ENCODE peak calls at places on chromosomes 11 and 22, in seven cellular contexts. G is GM13977; P is CD4-positive, alpha-beta T cell; W is activated CD4-positive, alpha-beta T cell treated with anti-CD3 and anti-CD28 coated beads, Interleukin-2, amount 10 ng/mL, durations not matched to agents 7 days and 5 days; D is AG09319; L is stimulated activated CD4-positive, alpha-beta T cell treated with anti-CD3 and anti-CD28 coated beads, Interleukin-4, amount 100 ng/mL, for 48 hours; Z is iris pigment epithelial cell. X is an unnamed sample.

GRCh38 chr11:90849278-90849677 is 626.4 kb upstream of the CHORDC1 start:
- DNase-seq in D (no peak), W (no peak), G (no peak), P (no peak), Z (no peak), L (no peak), X (no peak)

GRCh38 chr11:19979519-19979845 is 180.8 kb downstream of the DBX1 start:
- DNase-seq in P (no peak), D (no peak), L (no peak), G (peak), Z (no peak), W (no peak), X (no peak)

GRCh38 chr11:76315182-76315853 is 65.6 kb downstream of the THAP12 start:
- DNase-seq in G (no peak), W (no peak), D (no peak), Z (no peak), L (no peak), P (no peak), X (no peak)

GRCh38 chr11:130209128-130209932 is 49.7 kb downstream of the ST14 start:
- DNase-seq in Z (no peak), P (no peak), W (no peak), L (no peak), G (no peak), D (no peak), X (no peak)

GRCh38 chr11:112844530-112844929 is 116.7 kb upstream of the NCAM1 start:
- DNase-seq in L (no peak), W (no peak), P (no peak), Z (no peak), D (no peak), G (no peak), X (no peak)

GRCh38 chr11:115493488-115493887 is 10.7 kb downstream of the CADM1 start:
- DNase-seq in P (no peak), W (no peak), G (no peak), L (no peak), D (no peak), Z (no peak), X (no peak)

GRCh38 chr22:19195796-19196731 is 17.5 kb upstream of the SLC25A1 start:
- DNase-seq in P (no peak), L (no peak), W (no peak), D (no peak), G (no peak), Z (no peak), X (no peak)

GRCh38 chr11:737366-737765 is 9.9 kb upstream of the TALDO1 start:
- DNase-seq in L (no peak), P (no peak), Z (no peak), D (no peak), W (no peak), G (no peak), X (no peak)

GRCh38 chr11:8720376-8720775 is 37.8 kb downstream of the RPL27A start:
- DNase-seq in D (no peak), Z (no peak), G (no peak), P (no peak), L (no peak), W (no peak), X (no peak)

GRCh38 chr11:68988486-68988885 is 7.7 kb upstream of the MRGPRD start:
- DNase-seq in P (no peak), Z (no peak), W (no peak), D (no peak), G (no peak), L (no peak), X (no peak)

GRCh38 chr11:72378704-72379383 is 55.5 kb downstream of the CLPB start:
- DNase-seq in Z (peak), L (no peak), G (no peak), W (no peak), D (no peak), P (no peak), X (no peak)

GRCh38 chr22:21823740-21824438 is 43.6 kb downstream of the MAPK1 start:
- DNase-seq in G (no peak), D (no peak), P (no peak), L (no peak), W (no peak), Z (peak), X (no peak)

GRCh38 chr11:113876798-113877672 is 1.7 kb upstream of the USP28 start:
- DNase-seq in Z (no peak), G (no peak), W (no peak), D (no peak), P (no peak), L (no peak), X (no peak)

GRCh38 chr11:73376168-73376802 is at the start of gene RELT:
- DNase-seq in P (peak), G (peak), Z (peak), W (peak), D (peak), L (peak), X (peak)

GRCh38 chr11:115699733-115700132 is 195.5 kb upstream of the CADM1 start:
- DNase-seq in D (no peak), G (no peak), L (no peak), W (no peak), Z (no peak), P (no peak), X (no peak)

GRCh38 chr11:92939305-92939704 is 30.1 kb upstream of the MTNR1B start:
- DNase-seq in L (no peak), Z (no peak), D (no peak), P (no peak), W (no peak), G (no peak), X (no peak)

GRCh38 chr11:65867284-65868071 is 5.1 kb downstream of the EFEMP2 start:
- DNase-seq in D (no peak), L (no peak), W (no peak), P (no peak), Z (no peak), G (no peak), X (no peak)

GRCh38 chr22:23382796-23383195 is 197.3 kb downstream of the IGLL1 start:
- DNase-seq in G (no peak), D (no peak), L (no peak), W (no peak), P (no peak), Z (no peak), X (no peak)

GRCh38 chr11:109023029-109023428 is 358.2 kb downstream of the DDX10 start:
- DNase-seq in W (no peak), L (no peak), D (no peak), G (no peak), P (no peak), Z (no peak), X (no peak)

GRCh38 chr11:118572075-118572913 is at the start of gene ARCN1:
- DNase-seq in W (peak), D (peak), L (peak), G (peak), P (peak), Z (peak), X (peak)

GRCh38 chr22:26631282-26631681 is 9.5 kb downstream of the CRYBA4 start:
- DNase-seq in W (no peak), D (no peak), Z (no peak), L (no peak), P (no peak), G (no peak), X (no peak)